ENCODE peak calls at places on chromosome 3, in nine cellular contexts. One of them, this sample, is unnamed. For H3K4me1, the result is how much of the 10 kb centered on the place peaks cover.

GRCh38 chr3:124044961-124045360 is 53.0 kb upstream of the ROPN1 start:
- DNase-seq in neural progenitor cell: no peak
- DNase-seq in heart right ventricle: no peak
- DNase-seq in astrocyte: no peak
- DNase-seq in pancreas: no peak
- DNase-seq in psoas muscle: no peak
- DNase-seq in HAP-1: no peak
- DNase-seq in CD8-positive, alpha-beta T cell: no peak
- DNase-seq in CD4-positive, alpha-beta memory T cell: no peak
- DNase-seq in this sample: no peak

GRCh38 chr3:52827866-52828376 is 2.6 kb downstream of the ITIH4 start:
- DNase-seq in neural progenitor cell: peak
- DNase-seq in heart right ventricle: no peak
- DNase-seq in astrocyte: no peak
- DNase-seq in pancreas: peak
- DNase-seq in psoas muscle: no peak
- DNase-seq in HAP-1: no peak
- DNase-seq in CD8-positive, alpha-beta T cell: no peak
- DNase-seq in CD4-positive, alpha-beta memory T cell: no peak
- DNase-seq in this sample: no peak

GRCh38 chr3:125281411-125281810 is 68.9 kb upstream of the SLC12A8 start:
- DNase-seq in neural progenitor cell: no peak
- DNase-seq in heart right ventricle: no peak
- DNase-seq in astrocyte: peak
- DNase-seq in pancreas: no peak
- DNase-seq in psoas muscle: no peak
- DNase-seq in HAP-1: peak
- DNase-seq in CD8-positive, alpha-beta T cell: no peak
- DNase-seq in CD4-positive, alpha-beta memory T cell: no peak
- DNase-seq in this sample: no peak

GRCh38 chr3:34258271-34259015 is 460.0 kb downstream of the PDCD6IP start:
- DNase-seq in neural progenitor cell: no peak
- DNase-seq in heart right ventricle: no peak
- DNase-seq in astrocyte: no peak
- DNase-seq in pancreas: no peak
- DNase-seq in psoas muscle: no peak
- DNase-seq in HAP-1: no peak
- DNase-seq in CD8-positive, alpha-beta T cell: no peak
- DNase-seq in CD4-positive, alpha-beta memory T cell: no peak
- DNase-seq in this sample: no peak

GRCh38 chr3:55488398-55489055 is 1.4 kb upstream of the WNT5A start:
- DNase-seq in neural progenitor cell: peak
- DNase-seq in heart right ventricle: peak
- DNase-seq in astrocyte: peak
- DNase-seq in pancreas: peak
- DNase-seq in psoas muscle: peak
- DNase-seq in HAP-1: peak
- DNase-seq in CD8-positive, alpha-beta T cell: no peak
- DNase-seq in CD4-positive, alpha-beta memory T cell: no peak
- DNase-seq in this sample: no peak

GRCh38 chr3:169865176-169865800 is 4.4 kb downstream of the LRRC31 start:
- DNase-seq in neural progenitor cell: no peak
- DNase-seq in heart right ventricle: no peak
- DNase-seq in astrocyte: no peak
- DNase-seq in pancreas: no peak
- DNase-seq in psoas muscle: no peak
- DNase-seq in HAP-1: no peak
- DNase-seq in CD8-positive, alpha-beta T cell: no peak
- DNase-seq in CD4-positive, alpha-beta memory T cell: no peak
- DNase-seq in this sample: no peak

GRCh38 chr3:194135806-194136518 is at the start of gene HES1:
- DNase-seq in neural progenitor cell: peak
- DNase-seq in heart right ventricle: peak
- DNase-seq in astrocyte: peak
- DNase-seq in pancreas: peak
- DNase-seq in psoas muscle: peak
- DNase-seq in HAP-1: peak
- DNase-seq in CD8-positive, alpha-beta T cell: no peak
- DNase-seq in CD4-positive, alpha-beta memory T cell: no peak
- DNase-seq in this sample: peak

GRCh38 chr3:175335229-175335628 is 476.1 kb downstream of the NAALADL2 start:
- DNase-seq in neural progenitor cell: no peak
- DNase-seq in heart right ventricle: no peak
- DNase-seq in astrocyte: peak
- DNase-seq in pancreas: no peak
- DNase-seq in psoas muscle: no peak
- DNase-seq in HAP-1: no peak
- DNase-seq in CD8-positive, alpha-beta T cell: no peak
- DNase-seq in CD4-positive, alpha-beta memory T cell: no peak
- DNase-seq in this sample: no peak

GRCh38 chr3:194575484-194576210 is 57.6 kb downstream of the TMEM44 start:
- DNase-seq in neural progenitor cell: no peak
- DNase-seq in heart right ventricle: peak
- DNase-seq in astrocyte: peak
- DNase-seq in pancreas: no peak
- DNase-seq in psoas muscle: peak
- DNase-seq in HAP-1: no peak
- DNase-seq in CD8-positive, alpha-beta T cell: no peak
- DNase-seq in CD4-positive, alpha-beta memory T cell: no peak
- DNase-seq in this sample: peak

GRCh38 chr3:127820221-127820870 is 2.0 kb downstream of the MGLL start:
- DNase-seq in neural progenitor cell: no peak
- DNase-seq in heart right ventricle: no peak
- DNase-seq in astrocyte: no peak
- DNase-seq in pancreas: no peak
- DNase-seq in psoas muscle: peak
- DNase-seq in HAP-1: peak
- DNase-seq in CD8-positive, alpha-beta T cell: no peak
- DNase-seq in CD4-positive, alpha-beta memory T cell: no peak
- DNase-seq in this sample: no peak

GRCh38 chr3:133282239-133282638 is 117.6 kb upstream of the BFSP2 start:
- DNase-seq in neural progenitor cell: no peak
- DNase-seq in heart right ventricle: no peak
- DNase-seq in astrocyte: peak
- DNase-seq in pancreas: no peak
- DNase-seq in psoas muscle: no peak
- DNase-seq in HAP-1: no peak
- DNase-seq in CD8-positive, alpha-beta T cell: no peak
- DNase-seq in CD4-positive, alpha-beta memory T cell: no peak
- DNase-seq in this sample: no peak

GRCh38 chr3:186180891-186181471 is 72.1 kb upstream of the ETV5 start:
- DNase-seq in neural progenitor cell: no peak
- DNase-seq in heart right ventricle: no peak
- DNase-seq in astrocyte: no peak
- DNase-seq in pancreas: no peak
- DNase-seq in psoas muscle: no peak
- DNase-seq in HAP-1: no peak
- DNase-seq in CD8-positive, alpha-beta T cell: no peak
- DNase-seq in CD4-positive, alpha-beta memory T cell: no peak
- DNase-seq in this sample: no peak

GRCh38 chr3:45054196-45054857 is 28.2 kb downstream of the CLEC3B start:
- DNase-seq in neural progenitor cell: no peak
- DNase-seq in heart right ventricle: no peak
- DNase-seq in astrocyte: peak
- DNase-seq in pancreas: no peak
- DNase-seq in psoas muscle: no peak
- DNase-seq in HAP-1: no peak
- DNase-seq in CD8-positive, alpha-beta T cell: no peak
- DNase-seq in CD4-positive, alpha-beta memory T cell: no peak
- DNase-seq in this sample: peak

GRCh38 chr3:83946554-83946953 is 1012.2 kb upstream of the CADM2 start:
- DNase-seq in neural progenitor cell: peak
- DNase-seq in heart right ventricle: no peak
- DNase-seq in astrocyte: no peak
- DNase-seq in pancreas: no peak
- DNase-seq in psoas muscle: no peak
- DNase-seq in HAP-1: no peak
- DNase-seq in CD8-positive, alpha-beta T cell: no peak
- DNase-seq in CD4-positive, alpha-beta memory T cell: no peak
- DNase-seq in this sample: no peak

GRCh38 chr3:132660745-132661067 is 577 bp downstream of the UBA5 start:
- DNase-seq in neural progenitor cell: no peak
- DNase-seq in heart right ventricle: no peak
- DNase-seq in astrocyte: peak
- DNase-seq in pancreas: no peak
- DNase-seq in psoas muscle: no peak
- DNase-seq in HAP-1: no peak
- DNase-seq in CD8-positive, alpha-beta T cell: no peak
- DNase-seq in CD4-positive, alpha-beta memory T cell: no peak
- DNase-seq in this sample: no peak

GRCh38 chr3:154132777-154133375 is 11.7 kb downstream of the ARHGEF26 start:
- DNase-seq in neural progenitor cell: no peak
- DNase-seq in heart right ventricle: no peak
- DNase-seq in astrocyte: no peak
- DNase-seq in pancreas: no peak
- DNase-seq in psoas muscle: no peak
- DNase-seq in HAP-1: no peak
- DNase-seq in CD8-positive, alpha-beta T cell: no peak
- DNase-seq in CD4-positive, alpha-beta memory T cell: no peak
- DNase-seq in this sample: no peak

GRCh38 chr3:149898771-149899170 is 71.9 kb downstream of the PFN2 start:
- DNase-seq in neural progenitor cell: no peak
- DNase-seq in heart right ventricle: no peak
- DNase-seq in astrocyte: peak
- DNase-seq in pancreas: no peak
- DNase-seq in psoas muscle: no peak
- DNase-seq in HAP-1: no peak
- DNase-seq in CD8-positive, alpha-beta T cell: no peak
- DNase-seq in CD4-positive, alpha-beta memory T cell: no peak
- DNase-seq in this sample: no peak

GRCh38 chr3:131402391-131403039 is 20.9 kb downstream of the NUDT16 start:
- DNase-seq in neural progenitor cell: no peak
- DNase-seq in heart right ventricle: no peak
- DNase-seq in astrocyte: peak
- DNase-seq in pancreas: no peak
- DNase-seq in psoas muscle: no peak
- DNase-seq in HAP-1: no peak
- DNase-seq in CD8-positive, alpha-beta T cell: no peak
- DNase-seq in CD4-positive, alpha-beta memory T cell: no peak
- DNase-seq in this sample: no peak

GRCh38 chr3:138356666-138357409 is 8.5 kb downstream of the MRAS start:
- DNase-seq in neural progenitor cell: no peak
- DNase-seq in heart right ventricle: no peak
- DNase-seq in astrocyte: no peak
- DNase-seq in pancreas: no peak
- DNase-seq in psoas muscle: no peak
- DNase-seq in HAP-1: no peak
- DNase-seq in CD8-positive, alpha-beta T cell: no peak
- DNase-seq in CD4-positive, alpha-beta memory T cell: no peak
- DNase-seq in this sample: no peak

GRCh38 chr3:138351916-138352555 is 3.7 kb downstream of the MRAS start:
- DNase-seq in neural progenitor cell: no peak
- DNase-seq in heart right ventricle: peak
- DNase-seq in astrocyte: no peak
- DNase-seq in pancreas: no peak
- DNase-seq in psoas muscle: peak
- DNase-seq in HAP-1: no peak
- DNase-seq in CD8-positive, alpha-beta T cell: no peak
- DNase-seq in CD4-positive, alpha-beta memory T cell: no peak
- DNase-seq in this sample: no peak

GRCh38 chr3:138351151-138351550 is 2.8 kb downstream of the MRAS start:
- DNase-seq in neural progenitor cell: no peak
- DNase-seq in heart right ventricle: no peak
- DNase-seq in astrocyte: no peak
- DNase-seq in pancreas: no peak
- DNase-seq in psoas muscle: no peak
- DNase-seq in HAP-1: no peak
- DNase-seq in CD8-positive, alpha-beta T cell: no peak
- DNase-seq in CD4-positive, alpha-beta memory T cell: no peak
- DNase-seq in this sample: no peak

GRCh38 chr3:138354376-138354775 is 6.0 kb downstream of the MRAS start:
- DNase-seq in neural progenitor cell: no peak
- DNase-seq in heart right ventricle: no peak
- DNase-seq in astrocyte: no peak
- DNase-seq in pancreas: no peak
- DNase-seq in psoas muscle: no peak
- DNase-seq in HAP-1: no peak
- DNase-seq in CD8-positive, alpha-beta T cell: no peak
- DNase-seq in CD4-positive, alpha-beta memory T cell: no peak
- DNase-seq in this sample: no peak

GRCh38 chr3:138355071-138355470 is 6.7 kb downstream of the MRAS start:
- DNase-seq in neural progenitor cell: no peak
- DNase-seq in heart right ventricle: no peak
- DNase-seq in astrocyte: no peak
- DNase-seq in pancreas: no peak
- DNase-seq in psoas muscle: no peak
- DNase-seq in HAP-1: no peak
- DNase-seq in CD8-positive, alpha-beta T cell: no peak
- DNase-seq in CD4-positive, alpha-beta memory T cell: no peak
- DNase-seq in this sample: no peak
- H3K4me1 ChIP-seq in neural progenitor cell: under half
- H3K4me1 ChIP-seq in heart right ventricle: half or more
- H3K4me1 ChIP-seq in astrocyte: under half
- H3K4me1 ChIP-seq in pancreas: under half
- H3K4me1 ChIP-seq in psoas muscle: half or more
- H3K4me1 ChIP-seq in HAP-1: under half
- H3K4me1 ChIP-seq in CD8-positive, alpha-beta T cell: under half
- H3K4me1 ChIP-seq in CD4-positive, alpha-beta memory T cell: under half
- H3K4me1 ChIP-seq in this sample: under half

DNA sequence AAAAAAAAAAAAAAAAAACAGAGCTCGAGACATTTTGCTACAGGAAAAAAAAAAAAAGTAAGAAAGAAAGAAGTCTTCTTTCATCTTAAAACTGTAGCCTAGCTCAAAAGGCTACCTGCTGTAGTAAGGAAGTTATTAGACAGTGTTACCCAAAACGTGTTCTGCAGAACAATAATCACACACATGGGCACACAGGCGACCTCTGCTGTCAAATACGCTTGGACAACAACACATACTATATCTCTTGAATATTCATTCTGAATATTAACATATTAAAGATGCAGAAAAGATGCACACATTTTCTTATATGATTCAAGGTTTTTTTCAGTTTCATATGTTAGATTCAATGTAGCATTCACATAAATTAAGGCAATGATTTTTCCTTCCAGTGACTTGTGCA is 215.8 kb downstream of the ROBO1 start:
- DNase-seq in neural progenitor cell: no peak
- DNase-seq in heart right ventricle: no peak
- DNase-seq in astrocyte: no peak
- DNase-seq in pancreas: no peak
- DNase-seq in psoas muscle: no peak
- DNase-seq in HAP-1: no peak
- DNase-seq in CD8-positive, alpha-beta T cell: no peak
- DNase-seq in CD4-positive, alpha-beta memory T cell: no peak
- DNase-seq in this sample: no peak
- H3K4me1 ChIP-seq in neural progenitor cell: under half
- H3K4me1 ChIP-seq in heart right ventricle: under half
- H3K4me1 ChIP-seq in astrocyte: under half
- H3K4me1 ChIP-seq in pancreas: under half
- H3K4me1 ChIP-seq in psoas muscle: under half
- H3K4me1 ChIP-seq in HAP-1: under half
- H3K4me1 ChIP-seq in CD8-positive, alpha-beta T cell: under half
- H3K4me1 ChIP-seq in CD4-positive, alpha-beta memory T cell: under half
- H3K4me1 ChIP-seq in this sample: under half

GRCh38 chr3:12946134-12946533 is 104.8 kb upstream of the RPL32 start:
- DNase-seq in neural progenitor cell: no peak
- DNase-seq in heart right ventricle: no peak
- DNase-seq in astrocyte: no peak
- DNase-seq in pancreas: no peak
- DNase-seq in psoas muscle: no peak
- DNase-seq in HAP-1: no peak
- DNase-seq in CD8-positive, alpha-beta T cell: no peak
- DNase-seq in CD4-positive, alpha-beta memory T cell: no peak
- DNase-seq in this sample: no peak
- H3K4me1 ChIP-seq in neural progenitor cell: under half
- H3K4me1 ChIP-seq in heart right ventricle: half or more
- H3K4me1 ChIP-seq in astrocyte: under half
- H3K4me1 ChIP-seq in pancreas: under half
- H3K4me1 ChIP-seq in psoas muscle: half or more
- H3K4me1 ChIP-seq in HAP-1: under half
- H3K4me1 ChIP-seq in CD8-positive, alpha-beta T cell: under half
- H3K4me1 ChIP-seq in CD4-positive, alpha-beta memory T cell: half or more
- H3K4me1 ChIP-seq in this sample: half or more

GRCh38 chr3:50616003-50616769 is 765 bp upstream of the MAPKAPK3 start:
- DNase-seq in neural progenitor cell: peak
- DNase-seq in heart right ventricle: peak
- DNase-seq in astrocyte: peak
- DNase-seq in pancreas: peak
- DNase-seq in psoas muscle: peak
- DNase-seq in HAP-1: peak
- DNase-seq in CD8-positive, alpha-beta T cell: peak
- DNase-seq in CD4-positive, alpha-beta memory T cell: peak
- DNase-seq in this sample: peak
- H3K4me1 ChIP-seq in neural progenitor cell: under half
- H3K4me1 ChIP-seq in heart right ventricle: under half
- H3K4me1 ChIP-seq in astrocyte: under half
- H3K4me1 ChIP-seq in pancreas: under half
- H3K4me1 ChIP-seq in psoas muscle: under half
- H3K4me1 ChIP-seq in HAP-1: under half
- H3K4me1 ChIP-seq in CD8-positive, alpha-beta T cell: half or more
- H3K4me1 ChIP-seq in CD4-positive, alpha-beta memory T cell: half or more
- H3K4me1 ChIP-seq in this sample: under half

This sample was measured in tibial nerve.